ENCODE peak calls at places on chromosomes 3 and 15, in seven cellular contexts. One of them, this sample, is unnamed.

GRCh38 chr15:52289629-52290081 is 5.9 kb downstream of the MYO5C start:
- DNase-seq in GM12865: no peak
- DNase-seq in IMR-90: no peak
- DNase-seq in cardiac fibroblast: no peak
- DNase-seq in lung: peak; percentile 80
- DNase-seq in bronchial epithelial cell: peak; percentile 62
- DNase-seq in endothelial cell: no peak
- DNase-seq in this sample: peak; percentile 36

GRCh38 chr15:48481802-48482201 is 150.6 kb downstream of the DUT start:
- DNase-seq in lung: no peak
- DNase-seq in GM12865: no peak
- DNase-seq in cardiac fibroblast: no peak
- DNase-seq in endothelial cell: no peak
- DNase-seq in bronchial epithelial cell: no peak
- DNase-seq in IMR-90: peak; percentile 80
- DNase-seq in this sample: no peak

GRCh38 chr3:69719723-69720122 is 19.5 kb upstream of the MITF start:
- DNase-seq in lung: no peak
- DNase-seq in GM12865: no peak
- DNase-seq in endothelial cell: no peak
- DNase-seq in cardiac fibroblast: no peak
- DNase-seq in bronchial epithelial cell: no peak
- DNase-seq in IMR-90: no peak
- DNase-seq in this sample: no peak

GRCh38 chr3:143329567-143330164 is 210.1 kb downstream of the CHST2 start:
- DNase-seq in GM12865: no peak
- DNase-seq in IMR-90: no peak
- DNase-seq in bronchial epithelial cell: no peak
- DNase-seq in endothelial cell: no peak
- DNase-seq in lung: no peak
- DNase-seq in cardiac fibroblast: peak; percentile 49
- DNase-seq in this sample: no peak

GRCh38 chr3:177946515-177946914 is 589.7 kb upstream of the KCNMB2 start:
- DNase-seq in GM12865: no peak
- DNase-seq in IMR-90: no peak
- DNase-seq in bronchial epithelial cell: no peak
- DNase-seq in endothelial cell: no peak
- DNase-seq in lung: no peak
- DNase-seq in cardiac fibroblast: peak; percentile 49
- DNase-seq in this sample: no peak

GRCh38 chr3:172622916-172623700 is 87.8 kb downstream of the NCEH1 start:
- DNase-seq in lung: no peak
- DNase-seq in endothelial cell: peak; percentile 45
- DNase-seq in IMR-90: peak; percentile 71
- DNase-seq in bronchial epithelial cell: peak; percentile 89
- DNase-seq in GM12865: peak; percentile 29
- DNase-seq in cardiac fibroblast: peak; percentile 70
- DNase-seq in this sample: peak; percentile 75

GRCh38 chr3:109081746-109082510 is 36.0 kb downstream of the MORC1 start:
- DNase-seq in endothelial cell: peak; percentile 40
- DNase-seq in lung: no peak
- DNase-seq in IMR-90: peak; percentile 54
- DNase-seq in bronchial epithelial cell: peak; percentile 53
- DNase-seq in cardiac fibroblast: peak; percentile 54
- DNase-seq in GM12865: peak; percentile 89
- DNase-seq in this sample: peak; percentile 63

GRCh38 chr3:63993653-63994079 is 29.6 kb downstream of the PSMD6 start:
- DNase-seq in lung: peak; percentile 70
- DNase-seq in bronchial epithelial cell: peak; percentile 77
- DNase-seq in IMR-90: peak; percentile 76
- DNase-seq in GM12865: peak; percentile 65
- DNase-seq in cardiac fibroblast: peak; percentile 88
- DNase-seq in endothelial cell: peak; percentile 60
- DNase-seq in this sample: peak; percentile 89

GRCh38 chr3:66353530-66353929 is 132.7 kb downstream of the SLC25A26 start:
- DNase-seq in endothelial cell: no peak
- DNase-seq in GM12865: no peak
- DNase-seq in cardiac fibroblast: peak; percentile 41
- DNase-seq in lung: no peak
- DNase-seq in IMR-90: peak; percentile 89
- DNase-seq in bronchial epithelial cell: no peak
- DNase-seq in this sample: no peak

GRCh38 chr3:197487911-197488391 is 67.8 kb downstream of the BDH1 start:
- DNase-seq in IMR-90: peak; percentile 94
- DNase-seq in cardiac fibroblast: peak; percentile 89
- DNase-seq in endothelial cell: no peak
- DNase-seq in lung: no peak
- DNase-seq in bronchial epithelial cell: peak; percentile 91
- DNase-seq in GM12865: no peak
- DNase-seq in this sample: peak; percentile 94

GRCh38 chr3:131503328-131503650 is 518 bp upstream of the MRPL3 start:
- DNase-seq in lung: no peak
- DNase-seq in IMR-90: no peak
- DNase-seq in cardiac fibroblast: peak; percentile 12
- DNase-seq in GM12865: no peak
- DNase-seq in endothelial cell: no peak
- DNase-seq in bronchial epithelial cell: no peak
- DNase-seq in this sample: no peak

GRCh38 chr15:101497017-101497416 is 7.5 kb upstream of the PCSK6 start:
- DNase-seq in GM12865: no peak
- DNase-seq in endothelial cell: no peak
- DNase-seq in IMR-90: no peak
- DNase-seq in cardiac fibroblast: no peak
- DNase-seq in lung: no peak
- DNase-seq in bronchial epithelial cell: no peak
- DNase-seq in this sample: no peak

GRCh38 chr3:112670824-112671223 is 29.9 kb upstream of the CCDC80 start:
- DNase-seq in bronchial epithelial cell: no peak
- DNase-seq in endothelial cell: no peak
- DNase-seq in IMR-90: no peak
- DNase-seq in lung: no peak
- DNase-seq in GM12865: no peak
- DNase-seq in cardiac fibroblast: no peak
- DNase-seq in this sample: no peak

GRCh38 chr15:88262064-88262463 is 5.5 kb upstream of the NTRK3 start:
- DNase-seq in bronchial epithelial cell: no peak
- DNase-seq in endothelial cell: no peak
- DNase-seq in cardiac fibroblast: no peak
- DNase-seq in IMR-90: no peak
- DNase-seq in GM12865: no peak
- DNase-seq in lung: no peak
- DNase-seq in this sample: no peak

GRCh38 chr3:4835616-4836043 is 143.6 kb upstream of the BHLHE40 start:
- DNase-seq in endothelial cell: no peak
- DNase-seq in cardiac fibroblast: no peak
- DNase-seq in IMR-90: no peak
- DNase-seq in lung: no peak
- DNase-seq in GM12865: no peak
- DNase-seq in bronchial epithelial cell: peak; percentile 72
- DNase-seq in this sample: peak; percentile 72

GRCh38 chr3:159266779-159267178 is 464.9 kb downstream of the MFSD1 start:
- DNase-seq in IMR-90: peak; percentile 6
- DNase-seq in bronchial epithelial cell: peak; percentile 57
- DNase-seq in cardiac fibroblast: peak; percentile 18
- DNase-seq in endothelial cell: peak; percentile 73
- DNase-seq in lung: no peak
- DNase-seq in GM12865: peak; percentile 48
- DNase-seq in this sample: peak; percentile 72
- TF ChIP-seq CTCF in IMR-90: peak; percentile 43
- TF ChIP-seq CTCF in bronchial epithelial cell: peak; percentile 49
- TF ChIP-seq CTCF in cardiac fibroblast: peak; percentile 44
- TF ChIP-seq CTCF in endothelial cell: peak; percentile 83
- TF ChIP-seq CTCF in lung: no peak
- TF ChIP-seq CTCF in GM12865: peak; percentile 34
- TF ChIP-seq CTCF in this sample: peak; percentile 48

GRCh38 chr15:31974154-31974794 is 56.0 kb upstream of the CHRNA7 start:
- DNase-seq in endothelial cell: no peak
- DNase-seq in bronchial epithelial cell: no peak
- DNase-seq in GM12865: no peak
- DNase-seq in cardiac fibroblast: no peak
- DNase-seq in lung: no peak
- DNase-seq in IMR-90: no peak
- DNase-seq in this sample: no peak

GRCh38 chr15:31974855-31975421 is 55.4 kb upstream of the CHRNA7 start:
- DNase-seq in IMR-90: peak; percentile 0
- DNase-seq in endothelial cell: peak; percentile 73
- DNase-seq in bronchial epithelial cell: peak; percentile 12
- DNase-seq in lung: no peak
- DNase-seq in GM12865: peak; percentile 34
- DNase-seq in cardiac fibroblast: peak; percentile 18
- DNase-seq in this sample: no peak

GRCh38 chr15:31977812-31978662 is 52.3 kb upstream of the CHRNA7 start:
- DNase-seq in cardiac fibroblast: peak; percentile 36
- DNase-seq in bronchial epithelial cell: peak; percentile 5
- DNase-seq in lung: peak; percentile 47
- DNase-seq in GM12865: peak; percentile 57
- DNase-seq in endothelial cell: peak; percentile 86
- DNase-seq in IMR-90: peak; percentile 14
- DNase-seq in this sample: peak; percentile 13

GRCh38 chr15:31977138-31977537 is 53.2 kb upstream of the CHRNA7 start:
- DNase-seq in lung: no peak
- DNase-seq in bronchial epithelial cell: no peak
- DNase-seq in IMR-90: no peak
- DNase-seq in endothelial cell: no peak
- DNase-seq in GM12865: no peak
- DNase-seq in cardiac fibroblast: no peak
- DNase-seq in this sample: no peak

DNA sequence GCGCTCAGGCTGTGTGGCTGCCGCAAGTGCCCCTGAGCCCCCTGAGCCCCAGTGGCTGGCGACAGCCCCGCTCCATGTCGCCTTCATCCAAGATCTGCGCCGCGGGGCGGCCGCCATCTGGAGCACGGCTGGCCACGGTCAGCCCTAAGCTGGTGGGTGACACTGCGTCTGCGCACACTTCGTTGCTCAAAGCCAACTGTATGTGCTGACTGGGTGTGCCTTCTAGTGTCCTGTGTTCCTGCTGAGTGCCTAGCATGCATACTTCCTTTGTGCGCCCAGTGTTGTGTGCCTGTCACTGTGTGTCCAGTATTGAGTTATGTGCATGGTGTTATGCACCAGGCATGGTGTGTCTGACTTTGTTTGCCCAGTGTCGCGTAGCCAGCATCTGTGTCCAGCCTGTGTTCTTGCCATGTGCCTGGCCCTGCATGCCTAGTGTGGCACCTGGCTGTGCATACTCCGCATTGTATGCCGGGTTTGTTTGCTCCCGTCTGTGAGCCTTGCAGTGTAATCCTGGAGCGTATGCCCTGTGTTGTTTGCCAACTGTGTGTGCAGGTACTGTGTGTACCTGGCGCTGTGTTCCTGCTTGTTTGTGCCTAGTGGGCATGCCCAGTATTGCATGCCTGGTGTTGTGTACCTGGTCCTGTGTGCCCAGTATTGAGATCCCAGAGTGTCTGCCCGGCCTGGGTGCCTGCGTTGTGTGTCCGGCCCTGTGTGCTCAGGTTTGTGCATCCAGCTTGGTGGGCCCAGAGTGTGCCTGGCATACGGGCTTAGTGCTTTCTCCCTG is 54.7 kb upstream of the CHRNA7 start:
- DNase-seq in bronchial epithelial cell: peak; percentile 9
- DNase-seq in lung: no peak
- DNase-seq in cardiac fibroblast: no peak
- DNase-seq in GM12865: no peak
- DNase-seq in endothelial cell: no peak
- DNase-seq in IMR-90: no peak
- DNase-seq in this sample: no peak
- TF ChIP-seq CTCF in bronchial epithelial cell: peak; percentile 12
- TF ChIP-seq CTCF in lung: no peak
- TF ChIP-seq CTCF in cardiac fibroblast: peak; percentile 16
- TF ChIP-seq CTCF in GM12865: no peak
- TF ChIP-seq CTCF in endothelial cell: no peak
- TF ChIP-seq CTCF in IMR-90: no peak
- TF ChIP-seq CTCF in this sample: peak; percentile 17

DNA sequence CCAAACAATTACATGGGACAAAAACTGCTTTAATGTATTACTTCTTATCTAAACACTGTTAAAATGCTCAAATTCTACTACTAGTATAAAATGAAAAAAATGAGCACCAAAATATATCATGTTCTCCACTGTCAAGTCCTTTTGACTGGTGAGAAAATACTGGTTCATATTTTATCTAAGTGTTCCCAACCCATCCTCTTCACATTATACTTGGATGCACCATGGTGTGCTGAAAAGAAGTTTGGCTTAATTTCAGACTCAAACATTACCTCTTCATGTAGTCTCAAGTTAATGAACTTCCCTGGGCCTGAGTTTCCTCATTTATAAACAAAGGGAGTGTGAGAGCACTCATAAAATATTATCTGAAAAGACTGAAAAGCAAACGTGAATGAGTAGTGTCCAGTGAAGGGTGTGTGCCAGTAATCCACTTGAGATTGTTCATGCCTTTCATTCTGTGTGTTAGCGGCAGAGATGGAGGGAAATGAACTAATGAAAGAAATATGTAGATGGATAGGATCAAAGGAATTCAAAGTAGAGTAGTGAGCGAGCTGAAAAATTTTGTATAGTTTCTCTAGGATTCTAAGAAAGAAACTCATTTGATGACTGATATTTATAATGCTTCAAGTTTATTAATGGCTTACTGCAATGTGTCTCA is 263.2 kb downstream of the NLGN1 start:
- DNase-seq in bronchial epithelial cell: peak; percentile 26
- DNase-seq in IMR-90: peak; percentile 45
- DNase-seq in GM12865: no peak
- DNase-seq in lung: no peak
- DNase-seq in cardiac fibroblast: peak; percentile 14
- DNase-seq in endothelial cell: no peak
- DNase-seq in this sample: no peak
- TF ChIP-seq CTCF in bronchial epithelial cell: no peak
- TF ChIP-seq CTCF in IMR-90: no peak
- TF ChIP-seq CTCF in GM12865: no peak
- TF ChIP-seq CTCF in lung: no peak
- TF ChIP-seq CTCF in cardiac fibroblast: no peak
- TF ChIP-seq CTCF in endothelial cell: no peak
- TF ChIP-seq CTCF in this sample: no peak

DNA sequence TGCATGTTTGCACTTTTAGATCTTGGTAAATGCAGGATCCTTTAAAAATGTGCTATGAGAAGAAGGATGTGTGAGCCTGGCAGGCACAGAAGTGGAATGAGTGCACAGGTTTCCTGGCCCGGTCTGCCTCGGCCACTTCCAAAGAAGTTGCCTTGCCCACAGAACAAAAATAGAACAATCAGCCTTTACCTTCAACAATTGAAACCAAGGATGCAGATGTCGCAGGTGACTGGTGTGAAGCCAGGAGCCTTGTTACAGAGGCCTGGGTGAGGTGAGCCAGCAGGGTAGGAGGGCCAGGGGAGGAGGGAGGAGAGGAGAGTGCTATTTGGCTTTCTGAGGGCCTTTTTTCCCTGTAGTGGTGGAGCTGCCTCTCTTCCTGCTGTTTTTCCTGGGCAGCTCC is 68.1 kb downstream of the ABHD5 start:
- DNase-seq in cardiac fibroblast: no peak
- DNase-seq in endothelial cell: no peak
- DNase-seq in lung: no peak
- DNase-seq in IMR-90: no peak
- DNase-seq in GM12865: no peak
- DNase-seq in bronchial epithelial cell: no peak
- DNase-seq in this sample: no peak
- TF ChIP-seq CTCF in cardiac fibroblast: no peak
- TF ChIP-seq CTCF in endothelial cell: no peak
- TF ChIP-seq CTCF in lung: no peak
- TF ChIP-seq CTCF in IMR-90: no peak
- TF ChIP-seq CTCF in GM12865: no peak
- TF ChIP-seq CTCF in bronchial epithelial cell: no peak
- TF ChIP-seq CTCF in this sample: no peak